ENCODE peak calls at places on chromosomes 1 and 21, in five cellular contexts. One of them, this sample, is unnamed.

GRCh38 chr1:37015713-37016112 is 18.6 kb downstream of the GRIK3 start:
- DNase-seq in iPS DF 19.7: no peak
- DNase-seq in lower lobe of right lung: no peak
- DNase-seq in HS-27A: no peak
- DNase-seq in H54: no peak
- DNase-seq in this sample: no peak

GRCh38 chr1:59738591-59739015 is 76.1 kb upstream of the HOOK1 start:
- DNase-seq in lower lobe of right lung: no peak
- DNase-seq in H54: no peak
- DNase-seq in iPS DF 19.7: no peak
- DNase-seq in HS-27A: peak
- DNase-seq in this sample: no peak

GRCh38 chr1:109894823-109895719 is 15.6 kb upstream of the CSF1 start:
- DNase-seq in H54: no peak
- DNase-seq in iPS DF 19.7: no peak
- DNase-seq in HS-27A: no peak
- DNase-seq in lower lobe of right lung: no peak
- DNase-seq in this sample: no peak

GRCh38 chr1:24540906-24541710 is 14.8 kb upstream of the NCMAP start:
- DNase-seq in H54: no peak
- DNase-seq in HS-27A: no peak
- DNase-seq in iPS DF 19.7: no peak
- DNase-seq in lower lobe of right lung: no peak
- DNase-seq in this sample: no peak

GRCh38 chr1:17670587-17671313 is 84.4 kb upstream of the ACTL8 start:
- DNase-seq in lower lobe of right lung: no peak
- DNase-seq in H54: no peak
- DNase-seq in iPS DF 19.7: no peak
- DNase-seq in HS-27A: no peak
- DNase-seq in this sample: no peak

GRCh38 chr1:225996946-225997545 is 2.1 kb downstream of the SDE2 start:
- DNase-seq in H54: no peak
- DNase-seq in lower lobe of right lung: no peak
- DNase-seq in iPS DF 19.7: no peak
- DNase-seq in HS-27A: no peak
- DNase-seq in this sample: no peak

GRCh38 chr1:228224198-228225164 is 16.6 kb downstream of the OBSCN start:
- DNase-seq in HS-27A: no peak
- DNase-seq in lower lobe of right lung: no peak
- DNase-seq in iPS DF 19.7: no peak
- DNase-seq in H54: no peak
- DNase-seq in this sample: no peak

GRCh38 chr1:160834945-160835565 is 27.6 kb downstream of the CD244 start:
- DNase-seq in iPS DF 19.7: no peak
- DNase-seq in HS-27A: no peak
- DNase-seq in H54: no peak
- DNase-seq in lower lobe of right lung: no peak
- DNase-seq in this sample: peak

GRCh38 chr21:38434913-38435533 is 63.3 kb downstream of the ERG start:
- DNase-seq in lower lobe of right lung: no peak
- DNase-seq in H54: peak
- DNase-seq in iPS DF 19.7: no peak
- DNase-seq in HS-27A: no peak
- DNase-seq in this sample: no peak

GRCh38 chr1:153057375-153057774 is at the start of gene SPRR2A:
- DNase-seq in iPS DF 19.7: no peak
- DNase-seq in H54: no peak
- DNase-seq in lower lobe of right lung: no peak
- DNase-seq in HS-27A: no peak
- DNase-seq in this sample: no peak

GRCh38 chr1:36927826-36928225 is 106.5 kb downstream of the GRIK3 start:
- DNase-seq in lower lobe of right lung: no peak
- DNase-seq in iPS DF 19.7: no peak
- DNase-seq in H54: no peak
- DNase-seq in HS-27A: no peak
- DNase-seq in this sample: no peak

GRCh38 chr1:11042995-11043874 is 3.8 kb downstream of the MASP2 start:
- DNase-seq in H54: no peak
- DNase-seq in iPS DF 19.7: no peak
- DNase-seq in lower lobe of right lung: peak
- DNase-seq in HS-27A: no peak
- DNase-seq in this sample: no peak

GRCh38 chr1:13469343-13469742 is 44.5 kb downstream of the LRRC38 start:
- DNase-seq in HS-27A: no peak
- DNase-seq in iPS DF 19.7: no peak
- DNase-seq in H54: no peak
- DNase-seq in lower lobe of right lung: no peak
- DNase-seq in this sample: no peak

GRCh38 chr1:194076646-194077045 is 890.2 kb upstream of the B3GALT2 start:
- DNase-seq in H54: peak
- DNase-seq in HS-27A: no peak
- DNase-seq in iPS DF 19.7: no peak
- DNase-seq in lower lobe of right lung: no peak
- DNase-seq in this sample: no peak

GRCh38 chr1:150621497-150622113 is 7.8 kb downstream of the ENSA start:
- DNase-seq in iPS DF 19.7: no peak
- DNase-seq in HS-27A: no peak
- DNase-seq in lower lobe of right lung: no peak
- DNase-seq in H54: no peak
- DNase-seq in this sample: no peak

GRCh38 chr1:156643266-156644092 is 1.6 kb downstream of the BCAN start:
- DNase-seq in lower lobe of right lung: no peak
- DNase-seq in HS-27A: no peak
- DNase-seq in H54: no peak
- DNase-seq in iPS DF 19.7: no peak
- DNase-seq in this sample: no peak

GRCh38 chr1:108961198-108961597 is 2.1 kb downstream of the CLCC1 start:
- DNase-seq in HS-27A: no peak
- DNase-seq in iPS DF 19.7: no peak
- DNase-seq in H54: no peak
- DNase-seq in lower lobe of right lung: no peak
- DNase-seq in this sample: no peak

GRCh38 chr1:17617787-17618557 is 78.5 kb downstream of the ARHGEF10L start:
- DNase-seq in lower lobe of right lung: peak
- DNase-seq in H54: no peak
- DNase-seq in HS-27A: peak
- DNase-seq in iPS DF 19.7: no peak
- DNase-seq in this sample: no peak

GRCh38 chr1:164886101-164886500 is 327.1 kb downstream of the PBX1 start:
- DNase-seq in H54: no peak
- DNase-seq in iPS DF 19.7: no peak
- DNase-seq in HS-27A: no peak
- DNase-seq in lower lobe of right lung: no peak
- DNase-seq in this sample: no peak

GRCh38 chr1:76018045-76018444 is 56.5 kb upstream of the ST6GALNAC3 start:
- DNase-seq in lower lobe of right lung: no peak
- DNase-seq in HS-27A: no peak
- DNase-seq in H54: no peak
- DNase-seq in iPS DF 19.7: no peak
- DNase-seq in this sample: no peak

GRCh38 chr1:20349971-20350370 is 59.3 kb downstream of the VWA5B1 start:
- DNase-seq in H54: no peak
- DNase-seq in lower lobe of right lung: no peak
- DNase-seq in HS-27A: no peak
- DNase-seq in iPS DF 19.7: no peak
- DNase-seq in this sample: no peak

GRCh38 chr1:228936881-228937280 is 201.6 kb downstream of the RHOU start:
- DNase-seq in H54: no peak
- DNase-seq in lower lobe of right lung: no peak
- DNase-seq in HS-27A: no peak
- DNase-seq in iPS DF 19.7: no peak
- DNase-seq in this sample: no peak

This sample was measured in HCT116.